ENCODE peak calls at places on chromosomes 7 and 10, in five cellular contexts. V, N, S, X and H are unnamed samples.

GRCh38 chr10:29132821-29133156 is 156.1 kb upstream of the LYZL1 start:
- DNase-seq in S (no peak), N (no peak), X (no peak), V (no peak), H (no peak)

GRCh38 chr7:2787251-2787968 is 56.7 kb downstream of the GNA12 start:
- DNase-seq in N (no peak), V (no peak), S (no peak), X (no peak), H (no peak)

GRCh38 chr10:130686680-130687300 is 550.6 kb downstream of the GLRX3 start:
- DNase-seq in X (no peak), N (no peak), S (no peak), V (no peak), H (no peak)

GRCh38 chr10:58409956-58410610 is 24.9 kb downstream of the TFAM start:
- DNase-seq in X (no peak), S (no peak), N (no peak), V (no peak), H (no peak)

GRCh38 chr10:96532523-96532922 is 18.8 kb upstream of the TLL2 start:
- DNase-seq in N (no peak), S (peak), V (no peak), X (no peak), H (no peak)

GRCh38 chr10:99733366-99733765 is 1.3 kb downstream of the CUTC start:
- DNase-seq in N (peak), X (no peak), S (no peak), V (no peak), H (no peak)

GRCh38 chr10:107647462-107647861 is 483.0 kb upstream of the SORCS1 start:
- DNase-seq in V (no peak), N (no peak), S (no peak), X (no peak), H (no peak)

GRCh38 chr10:101489355-101489754 is 98.7 kb downstream of the POLL start:
- DNase-seq in S (no peak), V (no peak), X (no peak), N (no peak), H (no peak)

GRCh38 chr7:36430881-36431280 is 41.2 kb downstream of the ANLN start:
- DNase-seq in X (no peak), V (no peak), N (no peak), S (no peak), H (no peak)

GRCh38 chr10:35304649-35305048 is 31.7 kb upstream of the CCNY start:
- DNase-seq in N (no peak), V (no peak), S (no peak), X (no peak), H (no peak)

GRCh38 chr7:104328970-104329825 is 795 bp downstream of the LHFPL3 start:
- DNase-seq in V (no peak), S (no peak), N (no peak), X (no peak), H (no peak)

GRCh38 chr10:128051548-128051947 is 74.7 kb downstream of the MKI67 start:
- DNase-seq in S (no peak), X (no peak), N (no peak), V (no peak), H (no peak)

GRCh38 chr10:48981310-48981907 is 41.8 kb upstream of the LRRC18 start:
- DNase-seq in N (peak), V (peak), X (peak), S (peak), H (peak)

GRCh38 chr10:23065549-23065948 is 29.8 kb upstream of the MSRB2 start:
- DNase-seq in N (peak), V (peak), S (peak), X (peak), H (peak)

GRCh38 chr7:88669913-88670312 is 89.6 kb upstream of the ZNF804B start:
- DNase-seq in S (no peak), X (no peak), N (no peak), V (no peak), H (no peak)

GRCh38 chr7:55133630-55134392 is 115.0 kb downstream of the EGFR start:
- DNase-seq in X (peak), S (peak), N (peak), V (no peak), H (no peak)
- TF ChIP-seq EP300 in X (no peak), S (no peak), N (no peak), V (no peak), H (no peak)

GRCh38 chr10:112812571-112812970 is 137.5 kb upstream of the TCF7L2 start:
- DNase-seq in V (no peak), N (no peak), X (no peak), S (no peak), H (no peak)

GRCh38 chr10:112815238-112816032 is 134.6 kb upstream of the TCF7L2 start:
- DNase-seq in N (peak), X (no peak), V (peak), S (no peak), H (no peak)

GRCh38 chr10:112813866-112814596 is 136.0 kb upstream of the TCF7L2 start:
- DNase-seq in X (no peak), S (no peak), N (no peak), V (no peak), H (no peak)

GRCh38 chr10:112810651-112811215 is 139.3 kb upstream of the TCF7L2 start:
- DNase-seq in V (no peak), X (no peak), N (no peak), S (no peak), H (no peak)

GRCh38 chr10:112811741-112812551 is 138.1 kb upstream of the TCF7L2 start:
- DNase-seq in N (peak), S (peak), X (peak), V (no peak), H (no peak)
- TF ChIP-seq CTCF in N (no peak), S (no peak), X (no peak), V (no peak), H (no peak)

GRCh38 chr10:70344144-70344543 is 38.3 kb downstream of the LRRC20 start:
- DNase-seq in X (no peak), S (no peak), V (no peak), N (no peak), H (no peak)

GRCh38 chr10:70346155-70346554 is 36.3 kb downstream of the LRRC20 start:
- DNase-seq in S (no peak), N (no peak), X (no peak), V (no peak), H (no peak)

GRCh38 chr10:70348228-70348850 is 34.1 kb downstream of the LRRC20 start:
- DNase-seq in N (no peak), S (peak), X (peak), V (peak), H (peak)

GRCh38 chr10:70350501-70350900 is 31.9 kb downstream of the LRRC20 start:
- DNase-seq in V (no peak), S (no peak), X (no peak), N (no peak), H (no peak)

GRCh38 chr10:70347321-70347720 is 35.1 kb downstream of the LRRC20 start:
- DNase-seq in S (no peak), N (no peak), X (no peak), V (no peak), H (no peak)
- H3K27ac ChIP-seq in S (no peak), N (no peak), X (no peak), V (no peak), H (no peak)

DNA sequence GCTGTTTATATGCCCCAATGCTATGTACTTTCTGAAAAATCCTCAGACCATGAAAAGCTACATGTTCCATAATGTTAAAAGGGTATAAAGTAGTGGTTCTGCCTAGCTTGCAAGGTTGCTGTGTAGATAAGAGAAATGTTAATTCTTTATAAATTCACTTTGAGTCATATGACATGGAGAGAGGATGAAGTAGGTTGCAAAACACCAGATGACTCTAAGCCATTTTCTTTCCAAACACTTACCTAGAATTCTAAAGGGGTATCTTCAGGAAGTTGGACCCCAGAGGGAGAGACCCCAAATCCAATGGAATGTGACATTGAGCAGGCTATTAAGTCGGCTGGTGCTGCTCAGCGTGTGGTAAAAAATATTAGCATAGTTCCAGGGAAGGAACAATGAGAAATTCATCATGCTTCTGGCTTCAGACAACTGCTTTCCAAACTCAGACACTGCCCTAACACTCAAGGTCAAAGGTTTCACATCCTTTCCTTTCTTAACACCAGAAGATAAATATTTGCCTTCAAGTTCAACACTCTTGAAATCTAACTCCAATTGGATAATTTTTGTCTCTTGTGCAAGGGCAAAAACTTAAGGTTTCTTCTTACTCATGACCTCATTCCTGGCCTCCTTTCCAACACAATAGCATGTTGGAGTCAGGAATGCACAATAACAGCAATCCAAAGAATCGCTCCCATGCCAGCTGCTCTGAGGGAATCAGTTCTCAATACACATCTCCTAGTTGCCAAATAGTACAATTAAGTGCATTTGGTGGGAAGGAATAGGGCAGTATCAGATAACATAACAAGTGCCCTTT is 100.7 kb upstream of the AFAP1L2 start:
- DNase-seq in V (peak), X (no peak), N (peak), S (peak), H (no peak)
- TF ChIP-seq EP300 in V (peak), X (no peak), N (no peak), S (no peak), H (no peak)

GRCh38 chr7:30231271-30231670 is 53.1 kb upstream of the ZNRF2 start:
- DNase-seq in S (no peak), N (no peak), V (no peak), X (no peak), H (no peak)

GRCh38 chr7:30224511-30225031 is 59.8 kb upstream of the ZNRF2 start:
- DNase-seq in N (peak), V (no peak), S (no peak), X (no peak), H (no peak)

GRCh38 chr7:30222519-30223213 is 61.7 kb upstream of the ZNRF2 start:
- DNase-seq in X (no peak), V (no peak), N (no peak), S (no peak), H (no peak)

GRCh38 chr7:30225863-30226361 is 58.5 kb upstream of the ZNRF2 start:
- DNase-seq in N (peak), S (peak), X (no peak), V (peak), H (peak)

GRCh38 chr7:30226593-30227268 is 57.7 kb upstream of the ZNRF2 start:
- DNase-seq in V (no peak), S (peak), X (peak), N (peak), H (no peak)
- TF ChIP-seq CTCF in V (no peak), S (peak), X (peak), N (peak), H (no peak)

DNA sequence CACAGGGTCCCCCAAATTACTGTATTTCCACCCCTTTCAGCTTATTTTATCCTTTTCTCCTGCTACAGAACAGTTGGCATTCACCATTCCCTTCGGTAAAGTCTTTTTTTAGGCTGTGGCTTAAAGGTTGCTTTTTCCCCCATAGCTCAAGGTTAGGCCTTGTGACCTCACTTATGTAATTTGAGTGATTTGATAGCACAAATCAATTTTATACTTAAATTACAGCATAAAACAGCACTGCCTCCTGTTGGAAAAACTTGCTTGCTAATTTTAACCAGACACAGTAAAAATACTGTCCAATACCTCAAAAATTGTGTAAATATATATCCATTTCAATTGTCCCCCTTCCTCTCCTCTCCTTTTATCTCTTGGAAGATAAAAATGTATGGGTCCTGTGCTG is 7.1 kb downstream of the GIMAP1 start:
- DNase-seq in V (no peak), X (no peak), N (no peak), S (no peak), H (no peak)
- H3K27ac ChIP-seq in V (no peak), X (no peak), N (no peak), S (no peak), H (no peak)

GRCh38 chr10:132981746-132982145 is 39.4 kb upstream of the CFAP46 start:
- DNase-seq in S (no peak), X (no peak), N (no peak), V (no peak), H (no peak)
- TF ChIP-seq EP300 in S (no peak), X (no peak), N (no peak), V (no peak), H (no peak)

GRCh38 chr10:8211631-8212030 is 157.1 kb downstream of the GATA3 start:
- DNase-seq in N (no peak), V (no peak), S (no peak), X (no peak), H (no peak)

DNA sequence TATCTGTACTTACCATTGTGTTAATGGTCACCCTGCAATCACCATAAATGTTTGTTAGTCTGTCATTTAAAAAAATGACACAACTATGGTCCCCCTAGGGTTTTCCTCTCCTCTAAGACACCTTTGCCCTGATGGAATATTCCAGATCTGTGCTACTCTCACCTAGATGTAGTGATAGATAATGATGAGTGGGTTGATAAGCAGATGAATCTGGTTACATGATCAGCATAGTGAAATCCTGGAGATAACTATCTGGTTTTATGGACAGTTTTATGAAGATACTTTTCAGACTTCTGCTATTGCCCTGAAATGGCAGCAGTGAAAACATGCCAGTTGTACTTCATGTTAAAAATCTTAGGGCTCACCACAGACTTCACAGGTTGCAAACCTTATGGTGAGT is 152.4 kb downstream of the GATA3 start:
- DNase-seq in V (no peak), X (no peak), S (no peak), N (no peak), H (no peak)
- TF ChIP-seq CTCF in V (no peak), X (no peak), S (no peak), N (no peak), H (no peak)